ENCODE peak calls at places on chromosomes 3 and 15, in nine cellular contexts. L is HS-5, G is uterus, N is HFF-Myc, S is tibial artery, A is spleen, R is Calu3, F is B cell, V is testis. T is an unnamed sample.

GRCh38 chr15:40108061-40108854 is 421 bp downstream of the BMF start:
- DNase-seq in L (no peak), G (peak), N (no peak), S (peak), A (no peak), R (peak), F (no peak), V (peak), T (no peak)

GRCh38 chr3:4839278-4839677 is 140.0 kb upstream of the BHLHE40 start:
- DNase-seq in L (no peak), G (no peak), N (no peak), S (no peak), A (no peak), R (no peak), F (no peak), V (no peak), T (no peak)

GRCh38 chr3:65814883-65815578 is 223.7 kb downstream of the MAGI1 start:
- DNase-seq in L (no peak), G (no peak), N (no peak), S (no peak), A (no peak), R (no peak), F (no peak), V (no peak), T (no peak)

GRCh38 chr15:73168487-73168886 is 116.2 kb downstream of the NEO1 start:
- DNase-seq in L (no peak), G (no peak), N (no peak), S (no peak), A (no peak), R (no peak), F (no peak), V (no peak), T (no peak)

GRCh38 chr15:101499863-101500713 is 10.6 kb upstream of the PCSK6 start:
- DNase-seq in L (no peak), G (no peak), N (no peak), S (no peak), A (peak), R (no peak), F (no peak), V (no peak), T (no peak)

GRCh38 chr15:81257435-81257834 is 60.8 kb downstream of the IL16 start:
- DNase-seq in L (no peak), G (no peak), N (no peak), S (no peak), A (no peak), R (no peak), F (no peak), V (no peak), T (no peak)

GRCh38 chr3:159839561-159840379 is 148.9 kb upstream of the IL12A start:
- DNase-seq in L (no peak), G (peak), N (no peak), S (no peak), A (no peak), R (no peak), F (no peak), V (peak), T (no peak)

GRCh38 chr15:62903437-62903836 is 139.1 kb upstream of the TPM1 start:
- DNase-seq in L (no peak), G (no peak), N (no peak), S (no peak), A (no peak), R (no peak), F (no peak), V (no peak), T (no peak)

GRCh38 chr3:95272791-95273190 is 1209.9 kb downstream of the NSUN3 start:
- DNase-seq in L (no peak), G (no peak), N (no peak), S (no peak), A (no peak), R (no peak), F (no peak), V (no peak), T (no peak)

GRCh38 chr15:35211240-35211952 is 126.3 kb upstream of the NANOGP8 start:
- DNase-seq in L (no peak), G (no peak), N (no peak), S (no peak), A (no peak), R (no peak), F (no peak), V (no peak), T (no peak)

GRCh38 chr3:73493543-73494314 is 131.0 kb downstream of the PDZRN3 start:
- DNase-seq in L (peak), G (no peak), N (no peak), S (no peak), A (no peak), R (no peak), F (no peak), V (no peak), T (no peak)

GRCh38 chr3:35733276-35733675 is 94.0 kb downstream of the ARPP21 start:
- DNase-seq in L (no peak), G (no peak), N (no peak), S (no peak), A (no peak), R (no peak), F (no peak), V (no peak), T (no peak)

GRCh38 chr3:144109944-144110343 is 138.3 kb downstream of the DIPK2A start:
- DNase-seq in L (no peak), G (no peak), N (no peak), S (no peak), A (no peak), R (no peak), F (no peak), V (no peak), T (no peak)

GRCh38 chr3:25572919-25573385 is 91.8 kb downstream of the TOP2B start:
- DNase-seq in L (no peak), G (peak), N (no peak), S (no peak), A (no peak), R (no peak), F (no peak), V (no peak), T (no peak)

GRCh38 chr15:50183112-50183794 is 1.3 kb downstream of the SLC27A2 start:
- DNase-seq in L (no peak), G (no peak), N (no peak), S (no peak), A (no peak), R (no peak), F (no peak), V (no peak), T (peak)

GRCh38 chr15:50496692-50497091 is 49.8 kb downstream of the USP50 start:
- DNase-seq in L (no peak), G (no peak), N (no peak), S (no peak), A (no peak), R (no peak), F (no peak), V (no peak), T (no peak)

GRCh38 chr15:100147828-100148227 is 193.9 kb downstream of the ADAMTS17 start:
- DNase-seq in L (no peak), G (no peak), N (no peak), S (no peak), A (no peak), R (no peak), F (no peak), V (no peak), T (no peak)

GRCh38 chr3:127669541-127670228 is 3.1 kb upstream of the ABTB1 start:
- DNase-seq in L (no peak), G (no peak), N (no peak), S (peak), A (peak), R (no peak), F (no peak), V (no peak), T (no peak)

GRCh38 chr3:165796701-165797100 is 40.5 kb downstream of the BCHE start:
- DNase-seq in L (no peak), G (no peak), N (no peak), S (no peak), A (no peak), R (no peak), F (no peak), V (no peak), T (no peak)

GRCh38 chr3:44886561-44886960 is 12.2 kb downstream of the TGM4 start:
- DNase-seq in L (no peak), G (no peak), N (no peak), S (no peak), A (no peak), R (peak), F (no peak), V (no peak), T (no peak)

GRCh38 chr3:73552700-73553099 is 72.0 kb downstream of the PDZRN3 start:
- DNase-seq in L (no peak), G (no peak), N (no peak), S (no peak), A (no peak), R (no peak), F (no peak), V (no peak), T (peak)

GRCh38 chr3:52978109-52978754 is 67.6 kb downstream of the SFMBT1 start:
- DNase-seq in L (no peak), G (no peak), N (no peak), S (no peak), A (no peak), R (no peak), F (no peak), V (no peak), T (no peak)

GRCh38 chr3:152574461-152575079 is 260.4 kb upstream of the P2RY1 start:
- DNase-seq in L (peak), G (peak), N (peak), S (no peak), A (no peak), R (peak), F (peak), V (peak), T (peak)

GRCh38 chr3:38397320-38397719 is 50.7 kb downstream of the XYLB start:
- DNase-seq in L (no peak), G (no peak), N (peak), S (no peak), A (no peak), R (peak), F (no peak), V (peak), T (peak)

GRCh38 chr3:39910828-39911464 is 101.5 kb downstream of the MYRIP start:
- DNase-seq in L (peak), G (no peak), N (no peak), S (no peak), A (no peak), R (peak), F (no peak), V (no peak), T (peak)

GRCh38 chr3:48598323-48599076 is 3.4 kb upstream of the COL7A1 start:
- DNase-seq in L (peak), G (peak), N (peak), S (peak), A (no peak), R (no peak), F (no peak), V (peak), T (no peak)